ENCODE peak calls at places on chromosomes 3 and 15, in four cellular contexts. One of them, this sample, is unnamed.

GRCh38 chr3:106945435-106945834 is 431.8 kb upstream of the CCDC54 start:
- DNase-seq in left ventricle myocardium inferior: no peak
- DNase-seq in IMR-90: peak
- DNase-seq in psoas muscle: no peak
- DNase-seq in this sample: no peak

GRCh38 chr3:7871161-7871560 is 630.5 kb upstream of the LMCD1 start:
- DNase-seq in left ventricle myocardium inferior: no peak
- DNase-seq in IMR-90: no peak
- DNase-seq in psoas muscle: no peak
- DNase-seq in this sample: no peak

GRCh38 chr3:75737831-75738493 is 47.4 kb downstream of the ZNF717 start:
- DNase-seq in IMR-90: peak
- DNase-seq in psoas muscle: no peak
- DNase-seq in left ventricle myocardium inferior: no peak
- DNase-seq in this sample: no peak

GRCh38 chr3:43867673-43868072 is 176.9 kb downstream of the ABHD5 start:
- DNase-seq in left ventricle myocardium inferior: no peak
- DNase-seq in IMR-90: peak
- DNase-seq in psoas muscle: no peak
- DNase-seq in this sample: peak

GRCh38 chr3:43286886-43287301 is 554 bp downstream of the SNRK start:
- DNase-seq in psoas muscle: no peak
- DNase-seq in left ventricle myocardium inferior: no peak
- DNase-seq in IMR-90: no peak
- DNase-seq in this sample: no peak

GRCh38 chr15:88465633-88466219 is 1.5 kb downstream of the MRPL46 start:
- DNase-seq in IMR-90: peak
- DNase-seq in left ventricle myocardium inferior: no peak
- DNase-seq in psoas muscle: peak
- DNase-seq in this sample: no peak

GRCh38 chr3:186789554-186790260 is 6.3 kb downstream of the EIF4A2 start:
- DNase-seq in psoas muscle: no peak
- DNase-seq in IMR-90: peak
- DNase-seq in left ventricle myocardium inferior: no peak
- DNase-seq in this sample: no peak

GRCh38 chr3:138078096-138078495 is 37.3 kb downstream of the DZIP1L start:
- DNase-seq in psoas muscle: no peak
- DNase-seq in IMR-90: peak
- DNase-seq in left ventricle myocardium inferior: no peak
- DNase-seq in this sample: no peak

GRCh38 chr3:175308105-175308504 is 449.0 kb downstream of the NAALADL2 start:
- DNase-seq in psoas muscle: no peak
- DNase-seq in IMR-90: no peak
- DNase-seq in left ventricle myocardium inferior: no peak
- DNase-seq in this sample: no peak

GRCh38 chr3:61771976-61772375 is 210.6 kb downstream of the PTPRG start:
- DNase-seq in psoas muscle: peak
- DNase-seq in IMR-90: no peak
- DNase-seq in left ventricle myocardium inferior: no peak
- DNase-seq in this sample: no peak

GRCh38 chr3:73530030-73530411 is 94.7 kb downstream of the PDZRN3 start:
- DNase-seq in psoas muscle: no peak
- DNase-seq in IMR-90: peak
- DNase-seq in left ventricle myocardium inferior: no peak
- DNase-seq in this sample: no peak
- H3K27ac ChIP-seq in psoas muscle: no peak
- H3K27ac ChIP-seq in IMR-90: no peak
- H3K27ac ChIP-seq in left ventricle myocardium inferior: peak
- H3K27ac ChIP-seq in this sample: no peak

GRCh38 chr3:178420033-178420432 is 116.2 kb upstream of the KCNMB2 start:
- DNase-seq in psoas muscle: no peak
- DNase-seq in left ventricle myocardium inferior: no peak
- DNase-seq in IMR-90: no peak
- DNase-seq in this sample: no peak

GRCh38 chr3:178421069-178421468 is 115.2 kb upstream of the KCNMB2 start:
- DNase-seq in left ventricle myocardium inferior: no peak
- DNase-seq in IMR-90: no peak
- DNase-seq in psoas muscle: no peak
- DNase-seq in this sample: no peak

GRCh38 chr3:178417736-178418135 is 118.5 kb upstream of the KCNMB2 start:
- DNase-seq in psoas muscle: no peak
- DNase-seq in left ventricle myocardium inferior: no peak
- DNase-seq in IMR-90: no peak
- DNase-seq in this sample: no peak

GRCh38 chr3:178419078-178419477 is 117.2 kb upstream of the KCNMB2 start:
- DNase-seq in IMR-90: peak
- DNase-seq in left ventricle myocardium inferior: no peak
- DNase-seq in psoas muscle: no peak
- DNase-seq in this sample: no peak

DNA sequence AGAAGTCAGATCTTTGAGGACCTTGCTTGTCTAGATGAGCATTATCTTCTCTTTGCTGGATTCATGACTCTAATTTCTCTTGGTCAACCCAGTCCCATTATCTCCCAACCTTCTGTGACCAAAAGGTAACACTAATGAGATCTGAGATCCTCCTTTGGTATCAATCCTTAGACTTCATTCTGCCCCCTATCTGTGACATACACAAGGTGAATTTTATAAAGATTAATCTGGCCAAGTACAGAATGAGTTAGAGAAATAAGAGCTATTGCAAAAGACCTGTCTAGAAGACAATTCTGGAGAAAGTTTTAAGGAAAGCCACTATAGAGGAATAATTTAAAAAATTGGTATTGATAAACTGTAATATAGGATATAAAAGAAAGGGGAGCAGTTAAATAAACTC is 113.8 kb upstream of the KCNMB2 start:
- DNase-seq in psoas muscle: no peak
- DNase-seq in IMR-90: no peak
- DNase-seq in left ventricle myocardium inferior: no peak
- DNase-seq in this sample: no peak
- TF ChIP-seq CTCF in psoas muscle: no peak
- TF ChIP-seq CTCF in IMR-90: no peak
- TF ChIP-seq CTCF in left ventricle myocardium inferior: no peak
- TF ChIP-seq CTCF in this sample: no peak

DNA sequence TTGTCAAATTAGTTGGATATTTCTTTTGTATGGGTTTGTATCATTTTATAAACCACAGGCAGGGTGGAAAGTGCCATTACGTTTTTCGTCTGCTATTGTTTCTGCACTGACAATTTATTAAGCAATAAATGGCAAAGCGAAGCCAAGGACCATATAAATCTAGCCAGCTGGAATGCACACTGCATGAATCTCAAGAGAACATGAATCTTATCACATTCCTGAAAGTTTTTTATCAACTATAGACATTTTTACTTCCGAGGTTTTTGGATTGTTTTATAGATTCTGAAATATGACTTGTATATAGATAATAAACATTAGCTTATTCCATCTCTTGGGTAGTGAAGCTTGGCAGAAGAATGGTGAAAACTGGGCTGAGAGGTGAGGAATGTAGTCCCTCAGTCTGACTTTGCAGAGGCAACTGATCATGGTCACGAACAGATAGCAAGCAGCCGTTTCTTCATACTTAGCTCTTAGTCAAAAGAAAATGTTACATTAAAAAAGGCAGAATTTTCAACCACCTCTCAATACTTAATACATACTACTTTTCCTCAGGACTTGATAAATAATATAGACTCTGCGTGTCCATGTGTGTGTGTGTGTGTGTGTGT is 102.7 kb downstream of the OSBPL10 start:
- DNase-seq in left ventricle myocardium inferior: no peak
- DNase-seq in psoas muscle: no peak
- DNase-seq in IMR-90: peak
- DNase-seq in this sample: no peak
- H3K4me3 ChIP-seq in left ventricle myocardium inferior: no peak
- H3K4me3 ChIP-seq in psoas muscle: no peak
- H3K4me3 ChIP-seq in IMR-90: no peak
- H3K4me3 ChIP-seq in this sample: no peak

GRCh38 chr15:64774556-64775523 is 549 bp downstream of the RBPMS2 start:
- DNase-seq in left ventricle myocardium inferior: peak
- DNase-seq in IMR-90: no peak
- DNase-seq in psoas muscle: peak
- DNase-seq in this sample: no peak

GRCh38 chr15:64773606-64774555 is 1.5 kb downstream of the RBPMS2 start:
- DNase-seq in left ventricle myocardium inferior: no peak
- DNase-seq in IMR-90: no peak
- DNase-seq in psoas muscle: no peak
- DNase-seq in this sample: no peak

GRCh38 chr15:64772964-64773363 is 2.4 kb downstream of the RBPMS2 start:
- DNase-seq in left ventricle myocardium inferior: no peak
- DNase-seq in IMR-90: no peak
- DNase-seq in psoas muscle: no peak
- DNase-seq in this sample: no peak

GRCh38 chr15:64770626-64771025 is 4.8 kb downstream of the RBPMS2 start:
- DNase-seq in left ventricle myocardium inferior: no peak
- DNase-seq in IMR-90: no peak
- DNase-seq in psoas muscle: no peak
- DNase-seq in this sample: no peak

DNA sequence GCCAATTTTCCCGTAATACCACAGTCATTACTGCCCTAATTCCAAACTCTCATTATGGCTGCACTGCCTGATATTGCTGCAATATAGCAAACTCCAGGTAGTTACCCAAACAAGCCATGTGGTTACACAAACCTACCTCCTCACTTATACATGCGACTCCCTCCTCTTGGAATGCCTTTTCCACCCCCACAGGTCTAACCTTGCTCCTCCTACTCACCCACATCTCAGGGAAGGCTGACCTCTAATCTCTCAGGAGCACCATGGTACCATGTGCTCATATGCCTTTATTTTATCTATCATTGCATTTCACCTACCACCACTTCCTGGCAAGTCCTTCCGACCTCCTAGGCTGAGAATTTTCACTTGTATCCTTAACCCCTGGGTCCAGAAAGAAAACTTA is 2.9 kb downstream of the RBPMS2 start:
- DNase-seq in IMR-90: no peak
- DNase-seq in left ventricle myocardium inferior: no peak
- DNase-seq in psoas muscle: no peak
- DNase-seq in this sample: no peak
- H3K27ac ChIP-seq in IMR-90: no peak
- H3K27ac ChIP-seq in left ventricle myocardium inferior: peak
- H3K27ac ChIP-seq in psoas muscle: no peak
- H3K27ac ChIP-seq in this sample: no peak

DNA sequence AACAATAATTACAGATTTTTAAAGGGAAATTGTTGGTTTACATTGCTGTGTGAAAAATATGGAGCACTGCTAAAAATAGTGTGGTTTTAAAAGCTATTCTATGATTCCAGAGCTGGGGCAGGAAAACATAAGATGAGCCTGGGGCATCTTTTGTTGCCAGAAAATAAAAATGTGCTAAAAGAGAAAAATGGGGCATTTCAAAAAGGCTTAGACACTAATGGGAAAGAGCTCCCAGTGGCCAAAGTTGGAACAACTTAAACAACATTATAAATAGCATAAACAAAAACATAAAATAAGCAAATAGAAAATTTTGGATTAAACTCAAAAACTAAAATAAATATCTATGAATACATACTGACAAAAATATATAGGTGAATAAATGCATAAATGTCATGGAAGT is 478.9 kb downstream of the NLGN1 start:
- DNase-seq in left ventricle myocardium inferior: no peak
- DNase-seq in psoas muscle: no peak
- DNase-seq in IMR-90: no peak
- DNase-seq in this sample: no peak
- TF ChIP-seq CTCF in left ventricle myocardium inferior: no peak
- TF ChIP-seq CTCF in psoas muscle: no peak
- TF ChIP-seq CTCF in IMR-90: peak
- TF ChIP-seq CTCF in this sample: no peak

This sample was measured in spleen.